ENCODE peak calls at places on chromosomes 16 and 17, in six cellular contexts. A, U, D, N, L and O are unnamed samples. For H3K4me1, the result is how much of the 10 kb centered on the place peaks cover.

GRCh38 chr16:23889189-23889588 is 53.4 kb downstream of the PRKCB start:
- DNase-seq in U (no peak), D (no peak), N (no peak), L (no peak), A (no peak), O (no peak)

GRCh38 chr16:104355-104754 is 26.3 kb downstream of the MPG start:
- DNase-seq in U (no peak), A (no peak), N (no peak), D (no peak), L (no peak), O (no peak)

GRCh38 chr16:28326881-28327610 is 34.7 kb downstream of the SBK1 start:
- DNase-seq in U (peak), L (no peak), A (peak), N (no peak), D (peak), O (no peak)

GRCh38 chr17:42920106-42920900 is 19.7 kb downstream of the G6PC1 start:
- DNase-seq in L (no peak), U (no peak), D (no peak), A (no peak), N (no peak), O (no peak)

GRCh38 chr16:86664518-86665318 is 86.4 kb downstream of the FOXL1 start:
- DNase-seq in N (no peak), U (no peak), L (no peak), A (peak), D (no peak), O (no peak)

GRCh38 chr16:46620265-46621005 is 744 bp downstream of the SHCBP1 start:
- DNase-seq in D (no peak), L (no peak), A (peak), U (no peak), N (no peak), O (no peak)

GRCh38 chr17:31692632-31693031 is 166.4 kb downstream of the COPRS start:
- DNase-seq in A (no peak), N (no peak), L (no peak), D (no peak), U (no peak), O (no peak)

GRCh38 chr17:688100-688989 is 26.3 kb downstream of the VPS53 start:
- DNase-seq in D (no peak), L (no peak), U (no peak), A (no peak), N (no peak), O (no peak)

GRCh38 chr17:55420776-55421178 is 858 bp downstream of the MMD start:
- DNase-seq in L (no peak), A (peak), U (peak), D (peak), N (peak), O (no peak)

GRCh38 chr17:69326302-69327059 is 452 bp downstream of the ABCA5 start:
- DNase-seq in L (no peak), N (no peak), D (no peak), U (no peak), A (peak), O (peak)

GRCh38 chr16:17515421-17516210 is 44.9 kb upstream of the XYLT1 start:
- DNase-seq in D (no peak), U (no peak), L (no peak), A (no peak), N (no peak), O (no peak)

GRCh38 chr16:13307861-13308260 is 406.5 kb downstream of the SHISA9 start:
- DNase-seq in A (no peak), U (no peak), N (no peak), L (no peak), D (no peak), O (no peak)

GRCh38 chr17:80252871-80253270 is 7.8 kb upstream of the RNF213 start:
- DNase-seq in N (no peak), A (peak), U (peak), L (no peak), D (peak), O (no peak)

GRCh38 chr16:25411376-25412081 is 153.9 kb upstream of the ZKSCAN2 start:
- DNase-seq in D (no peak), L (no peak), A (no peak), U (no peak), N (no peak), O (no peak)

GRCh38 chr16:81994485-81994884 is 16.8 kb downstream of the SDR42E1 start:
- DNase-seq in A (no peak), L (no peak), U (no peak), D (no peak), N (no peak), O (no peak)

GRCh38 chr16:53745126-53745525 is 41.2 kb downstream of the FTO start:
- DNase-seq in L (no peak), D (no peak), N (no peak), U (no peak), A (peak), O (no peak)

GRCh38 chr17:44792276-44792675 is 33.5 kb downstream of the ADAM11 start:
- DNase-seq in U (no peak), D (no peak), L (no peak), A (no peak), N (no peak), O (no peak)

GRCh38 chr16:12067714-12068401 is 91.3 kb downstream of the SNX29 start:
- DNase-seq in N (peak), L (no peak), A (peak), U (no peak), D (peak), O (no peak)

GRCh38 chr16:48829361-48829760 is 219.4 kb upstream of the N4BP1 start:
- DNase-seq in N (no peak), A (no peak), U (no peak), D (no peak), L (no peak), O (no peak)

GRCh38 chr16:57764341-57765159 is 29.0 kb downstream of the KATNB1 start:
- DNase-seq in N (no peak), U (no peak), D (no peak), A (peak), L (no peak), O (no peak)

GRCh38 chr17:31550389-31551056 is 159.0 kb downstream of the RAB11FIP4 start:
- DNase-seq in N (no peak), D (no peak), L (no peak), U (no peak), A (no peak), O (no peak)

GRCh38 chr17:7139400-7139799 is 24.8 kb upstream of the ASGR2 start:
- DNase-seq in D (peak), A (no peak), N (no peak), U (no peak), L (no peak), O (no peak)

GRCh38 chr16:85415196-85415988 is 197.7 kb upstream of the GSE1 start:
- DNase-seq in U (peak), D (peak), A (no peak), L (no peak), N (peak), O (no peak)

GRCh38 chr17:57530508-57530907 is 214.6 kb downstream of the CCDC182 start:
- DNase-seq in U (no peak), L (no peak), N (no peak), D (no peak), A (no peak), O (no peak)

GRCh38 chr17:41959336-41960095 is 7.1 kb upstream of the CNP start:
- DNase-seq in D (no peak), L (no peak), N (peak), U (no peak), A (peak), O (no peak)

GRCh38 chr16:57941016-57941656 is 29.8 kb downstream of the CNGB1 start:
- DNase-seq in A (peak), D (no peak), U (peak), L (no peak), N (no peak), O (no peak)

GRCh38 chr17:75830168-75831031 is 13.8 kb downstream of the UNC13D start:
- DNase-seq in N (no peak), L (no peak), U (no peak), A (peak), D (no peak), O (no peak)

GRCh38 chr17:82287849-82288601 is 14.5 kb upstream of the CSNK1D start:
- DNase-seq in N (peak), U (peak), L (no peak), D (no peak), A (peak), O (no peak)

GRCh38 chr17:73227379-73227778 is 34.3 kb downstream of the CPSF4L start:
- DNase-seq in D (no peak), L (no peak), U (no peak), A (no peak), N (no peak), O (no peak)

GRCh38 chr17:73230088-73230487 is 31.6 kb downstream of the CPSF4L start:
- DNase-seq in A (no peak), L (no peak), U (no peak), N (no peak), D (no peak), O (no peak)

GRCh38 chr17:73226556-73227172 is 33.8 kb downstream of the COG1 start:
- DNase-seq in N (no peak), U (no peak), L (no peak), A (no peak), D (no peak), O (no peak)

GRCh38 chr17:73227944-73228343 is 33.7 kb downstream of the CPSF4L start:
- DNase-seq in U (no peak), D (no peak), N (no peak), A (no peak), L (no peak), O (no peak)

GRCh38 chr17:73228748-73229236 is 32.9 kb downstream of the CPSF4L start:
- DNase-seq in L (no peak), D (no peak), U (peak), N (peak), A (peak), O (peak)
- H3K4me3 ChIP-seq in L (no peak), D (no peak), U (no peak), N (no peak), A (peak), O (no peak)

GRCh38 chr17:19348806-19349205 is 13.7 kb downstream of the B9D1 start:
- DNase-seq in L (peak), N (no peak), D (peak), A (no peak), U (no peak), O (no peak)
- TF ChIP-seq CTCF in L (no peak), N (no peak), D (no peak), A (no peak), U (no peak), O (no peak)

DNA sequence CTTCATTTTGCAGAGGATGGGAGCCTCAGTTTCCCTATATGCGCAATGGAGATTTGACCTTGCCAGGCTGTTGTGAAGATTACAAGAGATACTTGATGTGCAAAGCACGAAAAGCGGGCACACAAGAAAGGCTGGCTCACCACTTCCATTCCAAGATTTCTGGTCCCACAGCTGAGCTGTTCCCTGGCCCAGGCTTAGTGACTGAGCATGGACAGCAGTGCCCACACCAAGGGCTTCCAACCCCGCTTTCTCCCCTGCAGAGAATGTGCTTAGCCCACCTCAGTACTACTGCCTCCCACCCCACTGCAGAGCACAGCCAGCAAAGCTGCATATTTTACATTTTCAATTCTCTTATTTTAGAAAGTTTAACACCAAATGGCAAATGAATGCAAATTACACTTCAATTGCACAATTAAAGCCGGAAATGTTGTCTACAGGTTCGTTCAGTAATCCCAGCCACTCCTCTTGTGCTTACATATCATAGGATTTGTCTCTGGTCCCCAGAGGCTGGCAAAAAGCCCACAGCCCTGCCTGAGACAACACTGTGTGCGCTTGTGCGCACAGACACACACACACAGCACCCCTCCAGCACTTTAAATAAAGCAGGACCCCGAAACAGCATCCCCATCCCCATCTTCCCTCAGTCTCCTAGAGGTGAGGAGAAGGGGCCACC is 51.8 kb downstream of the VAC14 start:
- DNase-seq in N (no peak), U (no peak), D (no peak), L (no peak), A (no peak), O (no peak)
- H3K4me1 ChIP-seq in N (under half), U (half or more), D (under half), L (half or more), A (under half), O (under half)

GRCh38 chr16:82995927-82996441 is 369.2 kb downstream of the CDH13 start:
- DNase-seq in U (no peak), A (no peak), L (no peak), D (no peak), N (no peak), O (no peak)
- H3K4me3 ChIP-seq in U (peak), A (no peak), L (no peak), D (no peak), N (no peak), O (no peak)

GRCh38 chr16:67199808-67200198 is 872 bp downstream of the ELMO3 start:
- DNase-seq in A (no peak), U (no peak), L (no peak), N (no peak), D (no peak), O (no peak)
- TF ChIP-seq CTCF in A (no peak), U (no peak), L (no peak), N (no peak), D (no peak), O (no peak)